ENCODE peak calls at places on chromosomes 2 and 18, in eight cellular contexts. One of them, this sample, is unnamed.

GRCh38 chr18:56433919-56434318 is 204.5 kb downstream of the TXNL1 start:
- DNase-seq in A549: no peak
- DNase-seq in CD8-positive, alpha-beta memory T cell: no peak
- DNase-seq in right lobe of liver: no peak
- DNase-seq in spleen: no peak
- DNase-seq in H9: peak; percentile 38
- DNase-seq in heart right ventricle: no peak
- DNase-seq in CD8-positive, alpha-beta T cell: no peak
- DNase-seq in this sample: no peak

GRCh38 chr2:26938399-26938798 is 32.0 kb upstream of the MAPRE3 start:
- DNase-seq in A549: no peak
- DNase-seq in CD8-positive, alpha-beta memory T cell: no peak
- DNase-seq in right lobe of liver: no peak
- DNase-seq in spleen: no peak
- DNase-seq in H9: no peak
- DNase-seq in heart right ventricle: no peak
- DNase-seq in CD8-positive, alpha-beta T cell: no peak
- DNase-seq in this sample: no peak

GRCh38 chr2:234137400-234138014 is 87.0 kb downstream of the SPP2 start:
- DNase-seq in A549: peak; percentile 21
- DNase-seq in CD8-positive, alpha-beta memory T cell: no peak
- DNase-seq in right lobe of liver: no peak
- DNase-seq in spleen: no peak
- DNase-seq in H9: no peak
- DNase-seq in heart right ventricle: no peak
- DNase-seq in CD8-positive, alpha-beta T cell: no peak
- DNase-seq in this sample: no peak

GRCh38 chr2:32402087-32402486 is 45.3 kb downstream of the BIRC6 start:
- DNase-seq in A549: no peak
- DNase-seq in CD8-positive, alpha-beta memory T cell: no peak
- DNase-seq in right lobe of liver: no peak
- DNase-seq in spleen: no peak
- DNase-seq in H9: no peak
- DNase-seq in heart right ventricle: no peak
- DNase-seq in CD8-positive, alpha-beta T cell: no peak
- DNase-seq in this sample: no peak

GRCh38 chr2:131156452-131157149 is 51.5 kb downstream of the PLEKHB2 start:
- DNase-seq in A549: no peak
- DNase-seq in CD8-positive, alpha-beta memory T cell: no peak
- DNase-seq in right lobe of liver: no peak
- DNase-seq in spleen: no peak
- DNase-seq in H9: no peak
- DNase-seq in heart right ventricle: no peak
- DNase-seq in CD8-positive, alpha-beta T cell: no peak
- DNase-seq in this sample: no peak

GRCh38 chr18:51833850-51834249 is 506.1 kb upstream of the DCC start:
- DNase-seq in A549: no peak
- DNase-seq in CD8-positive, alpha-beta memory T cell: no peak
- DNase-seq in right lobe of liver: no peak
- DNase-seq in spleen: no peak
- DNase-seq in H9: no peak
- DNase-seq in heart right ventricle: no peak
- DNase-seq in CD8-positive, alpha-beta T cell: no peak
- DNase-seq in this sample: no peak

GRCh38 chr2:45000921-45001628 is 8.2 kb downstream of the SIX2 start:
- DNase-seq in A549: no peak
- DNase-seq in CD8-positive, alpha-beta memory T cell: no peak
- DNase-seq in right lobe of liver: no peak
- DNase-seq in spleen: no peak
- DNase-seq in H9: peak; percentile 57
- DNase-seq in heart right ventricle: no peak
- DNase-seq in CD8-positive, alpha-beta T cell: no peak
- DNase-seq in this sample: no peak

GRCh38 chr18:36635414-36636096 is 193.2 kb downstream of the TPGS2 start:
- DNase-seq in A549: no peak
- DNase-seq in CD8-positive, alpha-beta memory T cell: no peak
- DNase-seq in right lobe of liver: no peak
- DNase-seq in spleen: no peak
- DNase-seq in H9: no peak
- DNase-seq in heart right ventricle: no peak
- DNase-seq in CD8-positive, alpha-beta T cell: no peak
- DNase-seq in this sample: no peak

GRCh38 chr2:113977060-113977659 is 87.3 kb downstream of the ACTR3 start:
- DNase-seq in A549: no peak
- DNase-seq in CD8-positive, alpha-beta memory T cell: no peak
- DNase-seq in right lobe of liver: no peak
- DNase-seq in spleen: no peak
- DNase-seq in H9: no peak
- DNase-seq in heart right ventricle: no peak
- DNase-seq in CD8-positive, alpha-beta T cell: no peak
- DNase-seq in this sample: no peak

GRCh38 chr2:131493199-131494018 is 1.2 kb upstream of the MZT2A start:
- DNase-seq in A549: no peak
- DNase-seq in CD8-positive, alpha-beta memory T cell: no peak
- DNase-seq in right lobe of liver: no peak
- DNase-seq in spleen: peak; percentile 80
- DNase-seq in H9: no peak
- DNase-seq in heart right ventricle: no peak
- DNase-seq in CD8-positive, alpha-beta T cell: no peak
- DNase-seq in this sample: no peak

GRCh38 chr2:42101641-42102605 is 54.1 kb downstream of the PKDCC start:
- DNase-seq in A549: no peak
- DNase-seq in CD8-positive, alpha-beta memory T cell: peak; percentile 97
- DNase-seq in right lobe of liver: peak; percentile 80
- DNase-seq in spleen: peak; percentile 96
- DNase-seq in H9: no peak
- DNase-seq in heart right ventricle: peak; percentile 57
- DNase-seq in CD8-positive, alpha-beta T cell: peak; percentile 91
- DNase-seq in this sample: peak; percentile 86

DNA sequence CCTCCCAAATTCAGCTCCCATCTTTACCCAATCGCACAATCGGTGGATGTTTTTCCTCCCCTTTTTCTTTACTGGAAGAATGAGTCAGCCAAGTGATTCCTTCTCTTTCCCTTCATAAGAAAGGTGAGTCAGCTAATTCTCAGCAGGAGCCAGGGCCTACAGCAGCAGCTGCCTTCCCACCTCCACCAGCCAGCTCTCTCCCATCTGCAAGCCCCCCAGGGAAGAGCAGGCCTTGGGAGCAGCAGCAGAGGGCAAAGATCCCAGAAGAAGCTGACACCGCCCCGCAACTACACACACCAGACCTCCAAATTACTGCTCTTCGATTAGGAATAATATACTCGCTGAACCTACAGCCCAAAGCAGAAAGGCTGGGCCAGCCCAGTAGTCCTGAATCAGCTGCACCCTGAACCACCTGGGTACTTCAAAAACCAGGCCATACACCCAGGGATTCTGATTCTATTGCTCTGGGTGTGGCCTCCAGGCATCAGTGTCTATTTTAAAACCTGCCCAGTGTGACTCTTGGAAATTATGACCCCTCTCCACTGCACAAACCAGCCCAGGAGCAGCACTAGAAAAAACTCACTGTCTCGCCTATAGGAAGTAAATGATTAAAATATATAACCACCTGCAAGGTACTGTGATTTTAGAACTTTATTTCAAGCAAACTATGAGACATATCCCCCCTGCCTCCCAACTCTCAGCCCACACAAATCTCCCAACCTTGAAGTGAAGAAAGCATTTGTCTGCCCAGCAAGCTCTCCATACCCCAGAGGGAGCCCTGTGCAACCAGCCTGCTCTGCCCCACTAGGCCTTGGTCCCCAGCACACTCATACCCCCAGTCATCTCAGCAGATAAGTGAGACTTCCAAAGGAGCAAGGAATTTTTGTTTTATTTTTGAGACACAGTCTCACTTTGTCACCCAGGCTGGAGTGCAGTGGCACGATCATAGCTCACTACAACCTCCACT is 7.3 kb downstream of the SFXN5 start:
- DNase-seq in A549: peak; percentile 62
- DNase-seq in CD8-positive, alpha-beta memory T cell: no peak
- DNase-seq in right lobe of liver: no peak
- DNase-seq in spleen: peak; percentile 34
- DNase-seq in H9: peak; percentile 50
- DNase-seq in heart right ventricle: no peak
- DNase-seq in CD8-positive, alpha-beta T cell: no peak
- DNase-seq in this sample: no peak
- H3K27ac ChIP-seq in A549: peak overlapping the region; percentile 92
- H3K27ac ChIP-seq in CD8-positive, alpha-beta memory T cell: peak overlapping the region; percentile 58
- H3K27ac ChIP-seq in right lobe of liver: no peak overlapping the region
- H3K27ac ChIP-seq in spleen: no peak overlapping the region
- H3K27ac ChIP-seq in H9: no peak overlapping the region
- H3K27ac ChIP-seq in heart right ventricle: peak overlapping the region; percentile 32
- H3K27ac ChIP-seq in CD8-positive, alpha-beta T cell: no peak overlapping the region
- H3K27ac ChIP-seq in this sample: no peak overlapping the region

GRCh38 chr2:112807233-112807807 is 23.0 kb upstream of the IL1A start:
- DNase-seq in A549: no peak
- DNase-seq in CD8-positive, alpha-beta memory T cell: no peak
- DNase-seq in right lobe of liver: no peak
- DNase-seq in spleen: no peak
- DNase-seq in H9: no peak
- DNase-seq in heart right ventricle: no peak
- DNase-seq in CD8-positive, alpha-beta T cell: no peak
- DNase-seq in this sample: no peak

GRCh38 chr2:112812318-112813042 is 24.1 kb downstream of the IL1B start:
- DNase-seq in A549: no peak
- DNase-seq in CD8-positive, alpha-beta memory T cell: no peak
- DNase-seq in right lobe of liver: no peak
- DNase-seq in spleen: no peak
- DNase-seq in H9: no peak
- DNase-seq in heart right ventricle: no peak
- DNase-seq in CD8-positive, alpha-beta T cell: no peak
- DNase-seq in this sample: no peak

GRCh38 chr2:112811841-112812306 is 24.7 kb downstream of the IL1B start:
- DNase-seq in A549: no peak
- DNase-seq in CD8-positive, alpha-beta memory T cell: no peak
- DNase-seq in right lobe of liver: no peak
- DNase-seq in spleen: no peak
- DNase-seq in H9: no peak
- DNase-seq in heart right ventricle: no peak
- DNase-seq in CD8-positive, alpha-beta T cell: no peak
- DNase-seq in this sample: no peak

GRCh38 chr2:112811276-112811831 is 25.2 kb downstream of the IL1B start:
- DNase-seq in A549: no peak
- DNase-seq in CD8-positive, alpha-beta memory T cell: no peak
- DNase-seq in right lobe of liver: no peak
- DNase-seq in spleen: no peak
- DNase-seq in H9: no peak
- DNase-seq in heart right ventricle: no peak
- DNase-seq in CD8-positive, alpha-beta T cell: no peak
- DNase-seq in this sample: no peak

DNA sequence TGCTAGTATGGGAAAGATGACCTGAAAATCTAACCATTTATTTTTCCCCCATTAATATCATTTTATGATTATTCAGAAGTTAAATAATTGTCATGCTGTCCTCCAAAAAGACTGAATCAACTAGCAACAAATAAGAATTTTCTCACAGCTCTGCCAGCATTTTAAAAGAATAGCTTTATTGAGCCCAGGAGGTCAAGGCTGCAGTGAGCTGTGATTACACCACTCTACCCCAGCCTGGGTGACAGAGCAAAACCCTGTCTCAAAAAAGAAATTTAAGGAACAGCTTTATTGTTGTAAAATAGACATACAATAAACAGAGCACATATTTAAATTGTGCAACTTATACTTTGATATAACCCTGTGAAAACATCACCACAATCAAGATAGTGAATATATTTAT is 24.8 kb upstream of the IL1A start:
- DNase-seq in A549: no peak
- DNase-seq in CD8-positive, alpha-beta memory T cell: no peak
- DNase-seq in right lobe of liver: no peak
- DNase-seq in spleen: no peak
- DNase-seq in H9: no peak
- DNase-seq in heart right ventricle: no peak
- DNase-seq in CD8-positive, alpha-beta T cell: no peak
- DNase-seq in this sample: no peak
- H3K27ac ChIP-seq in A549: no peak overlapping the region
- H3K27ac ChIP-seq in CD8-positive, alpha-beta memory T cell: no peak overlapping the region
- H3K27ac ChIP-seq in right lobe of liver: peak overlapping the region; percentile 26
- H3K27ac ChIP-seq in spleen: no peak overlapping the region
- H3K27ac ChIP-seq in H9: no peak overlapping the region
- H3K27ac ChIP-seq in heart right ventricle: no peak overlapping the region
- H3K27ac ChIP-seq in CD8-positive, alpha-beta T cell: no peak overlapping the region
- H3K27ac ChIP-seq in this sample: no peak overlapping the region

GRCh38 chr2:28610583-28611201 is 114.8 kb downstream of the PLB1 start:
- DNase-seq in A549: peak; percentile 95
- DNase-seq in CD8-positive, alpha-beta memory T cell: no peak
- DNase-seq in right lobe of liver: no peak
- DNase-seq in spleen: peak; percentile 47
- DNase-seq in H9: no peak
- DNase-seq in heart right ventricle: no peak
- DNase-seq in CD8-positive, alpha-beta T cell: no peak
- DNase-seq in this sample: no peak
- H3K27ac ChIP-seq in A549: peak overlapping the region; percentile 69
- H3K27ac ChIP-seq in CD8-positive, alpha-beta memory T cell: no peak overlapping the region
- H3K27ac ChIP-seq in right lobe of liver: no peak overlapping the region
- H3K27ac ChIP-seq in spleen: no peak overlapping the region
- H3K27ac ChIP-seq in H9: no peak overlapping the region
- H3K27ac ChIP-seq in heart right ventricle: no peak overlapping the region
- H3K27ac ChIP-seq in CD8-positive, alpha-beta T cell: no peak overlapping the region
- H3K27ac ChIP-seq in this sample: no peak overlapping the region

DNA sequence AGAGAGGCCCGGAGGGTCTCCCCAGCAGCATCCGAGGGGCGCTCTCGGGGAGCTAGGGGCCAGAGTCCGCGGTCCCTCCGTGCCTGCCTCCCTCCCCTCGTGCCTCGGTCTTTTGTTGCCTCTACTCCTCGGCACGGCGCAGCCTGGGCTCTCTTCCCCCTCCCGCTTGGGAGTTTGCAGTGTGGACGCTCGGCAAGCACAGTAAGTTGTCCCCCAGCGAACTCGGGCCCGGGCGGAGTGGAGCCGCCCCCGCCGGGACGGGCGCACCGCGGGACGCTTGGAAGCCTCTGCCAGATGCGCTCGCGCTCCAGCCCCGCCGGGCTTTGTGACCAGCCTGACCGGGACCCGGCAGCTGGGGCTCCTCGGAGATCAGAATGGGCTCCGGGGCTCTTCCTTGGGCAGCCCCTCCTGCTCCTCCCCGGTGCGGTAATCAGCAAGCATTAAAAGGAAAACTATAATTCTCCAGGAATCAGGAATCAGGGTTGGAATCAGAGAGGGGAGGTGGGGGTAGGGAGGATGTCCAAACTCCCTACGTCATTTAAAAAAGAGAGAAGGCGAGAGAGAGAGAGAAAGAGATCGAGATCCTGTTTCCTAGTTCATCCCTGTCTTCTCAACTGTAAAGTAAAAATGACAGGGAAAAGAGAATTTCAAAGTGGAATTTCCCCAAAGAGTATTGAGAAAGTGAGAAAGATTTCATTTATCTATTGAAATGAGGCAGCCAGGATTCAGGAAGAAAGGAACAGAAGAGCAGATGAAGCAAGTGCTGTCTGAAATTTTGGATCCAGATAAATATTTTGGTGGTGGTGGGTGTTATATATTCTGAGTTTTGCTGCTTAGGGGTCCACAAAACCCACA is 791 bp upstream of the TMEM200C start:
- DNase-seq in A549: no peak
- DNase-seq in CD8-positive, alpha-beta memory T cell: no peak
- DNase-seq in right lobe of liver: peak; percentile 48
- DNase-seq in spleen: peak; percentile 75
- DNase-seq in H9: peak; percentile 56
- DNase-seq in heart right ventricle: peak; percentile 36
- DNase-seq in CD8-positive, alpha-beta T cell: no peak
- DNase-seq in this sample: peak; percentile 84
- H3K27ac ChIP-seq in A549: no peak overlapping the region
- H3K27ac ChIP-seq in CD8-positive, alpha-beta memory T cell: no peak overlapping the region
- H3K27ac ChIP-seq in right lobe of liver: no peak overlapping the region
- H3K27ac ChIP-seq in spleen: peak overlapping the region; percentile 65
- H3K27ac ChIP-seq in H9: no peak overlapping the region
- H3K27ac ChIP-seq in heart right ventricle: peak overlapping the region; percentile 19
- H3K27ac ChIP-seq in CD8-positive, alpha-beta T cell: no peak overlapping the region
- H3K27ac ChIP-seq in this sample: no peak overlapping the region